ENCODE peak calls at places on chromosomes 11 and 22, in seven cellular contexts. V is A549, S is tibial nerve, H is adrenal gland, C is HCT116, I is sigmoid colon, K is prostate gland. L is an unnamed sample.
A peak's percentile ranks its signal among the peaks of the same experiment; 100 is the strongest.

GRCh38 chr22:46030241-46030880 is 53.4 kb upstream of the WNT7B start:
- DNase-seq in I (peak; percentile 65), H (no peak), K (no peak), S (no peak), C (no peak), V (no peak), L (peak; percentile 10)

GRCh38 chr11:91160661-91161060 is 937.8 kb upstream of the CHORDC1 start:
- DNase-seq in V (no peak), C (no peak), S (no peak), H (no peak), K (no peak), I (no peak), L (no peak)

GRCh38 chr11:27716850-27717249 is 16.6 kb upstream of the BDNF start:
- DNase-seq in V (no peak), H (no peak), C (no peak), I (no peak), K (no peak), S (no peak), L (no peak)

GRCh38 chr11:117796456-117797428 is at the start of gene DSCAML1:
- DNase-seq in S (no peak), C (no peak), H (peak; percentile 10), K (no peak), V (peak; percentile 53), I (no peak), L (peak; percentile 49)

GRCh38 chr11:116454951-116455350 is 317.8 kb downstream of the BUD13 start:
- DNase-seq in H (no peak), K (no peak), C (no peak), V (no peak), I (no peak), S (no peak), L (no peak)

GRCh38 chr11:65787649-65788622 is 1.1 kb downstream of the OVOL1 start:
- DNase-seq in H (no peak), C (no peak), S (no peak), V (no peak), K (no peak), I (no peak), L (peak; percentile 37)

GRCh38 chr11:119901657-119902577 is 172.9 kb upstream of the NECTIN1 start:
- DNase-seq in V (no peak), S (no peak), I (no peak), C (no peak), K (no peak), H (no peak), L (no peak)

GRCh38 chr22:19679476-19680099 is 34.7 kb upstream of the SEPTIN5 start:
- DNase-seq in I (peak; percentile 75), H (peak; percentile 39), K (no peak), V (peak; percentile 7), S (peak; percentile 44), C (no peak), L (peak; percentile 23)

GRCh38 chr11:13859986-13860385 is 102.5 kb upstream of the SPON1 start:
- DNase-seq in C (no peak), K (no peak), S (no peak), V (no peak), I (no peak), H (no peak), L (no peak)

GRCh38 chr11:441418-442274 is at the start of gene ANO9:
- DNase-seq in K (peak; percentile 61), V (no peak), C (no peak), I (no peak), S (no peak), H (no peak), L (peak; percentile 83)

GRCh38 chr11:67345247-67345948 is 7.9 kb downstream of the POLD4 start:
- DNase-seq in I (no peak), S (no peak), K (peak; percentile 43), H (no peak), C (no peak), V (no peak), L (no peak)

GRCh38 chr11:86370922-86371614 is 3.6 kb upstream of the CCDC81 start:
- DNase-seq in V (no peak), K (peak; percentile 24), H (no peak), I (no peak), S (no peak), C (no peak), L (peak; percentile 4)

GRCh38 chr11:124094731-124095130 is 20.5 kb upstream of the VWA5A start:
- DNase-seq in S (no peak), C (no peak), H (no peak), V (no peak), K (no peak), I (no peak), L (no peak)

GRCh38 chr11:131025020-131025419 is 108.7 kb upstream of the SNX19 start:
- DNase-seq in S (no peak), K (no peak), H (peak; percentile 22), I (no peak), V (peak; percentile 5), C (no peak), L (no peak)

GRCh38 chr11:12854297-12854661 is 154.8 kb upstream of the RASSF10 start:
- DNase-seq in K (no peak), C (no peak), S (no peak), I (no peak), H (no peak), V (no peak), L (no peak)

GRCh38 chr11:2919837-2920236 is 9.4 kb downstream of the PHLDA2 start:
- DNase-seq in S (no peak), K (no peak), I (no peak), V (no peak), H (no peak), C (no peak), L (no peak)
- H3K27ac ChIP-seq in S (no peak overlapping the region), K (no peak overlapping the region), I (no peak overlapping the region), V (no peak overlapping the region), H (no peak overlapping the region), C (no peak overlapping the region), L (no peak overlapping the region)

GRCh38 chr22:37241351-37242142 is 2.5 kb downstream of the RAC2 start:
- DNase-seq in H (no peak), C (no peak), V (no peak), K (no peak), S (no peak), I (no peak), L (no peak)

GRCh38 chr22:37243402-37244113 is 511 bp downstream of the RAC2 start:
- DNase-seq in I (no peak), V (no peak), K (no peak), C (no peak), H (no peak), S (no peak), L (no peak)

GRCh38 chr22:37240941-37241320 is 3.1 kb downstream of the RAC2 start:
- DNase-seq in H (no peak), S (no peak), K (no peak), C (no peak), V (no peak), I (no peak), L (no peak)

GRCh38 chr22:37244114-37244921 is at the start of gene RAC2:
- DNase-seq in S (peak; percentile 45), H (peak; percentile 51), I (peak; percentile 72), V (no peak), K (no peak), C (peak; percentile 51), L (peak; percentile 70)

DNA sequence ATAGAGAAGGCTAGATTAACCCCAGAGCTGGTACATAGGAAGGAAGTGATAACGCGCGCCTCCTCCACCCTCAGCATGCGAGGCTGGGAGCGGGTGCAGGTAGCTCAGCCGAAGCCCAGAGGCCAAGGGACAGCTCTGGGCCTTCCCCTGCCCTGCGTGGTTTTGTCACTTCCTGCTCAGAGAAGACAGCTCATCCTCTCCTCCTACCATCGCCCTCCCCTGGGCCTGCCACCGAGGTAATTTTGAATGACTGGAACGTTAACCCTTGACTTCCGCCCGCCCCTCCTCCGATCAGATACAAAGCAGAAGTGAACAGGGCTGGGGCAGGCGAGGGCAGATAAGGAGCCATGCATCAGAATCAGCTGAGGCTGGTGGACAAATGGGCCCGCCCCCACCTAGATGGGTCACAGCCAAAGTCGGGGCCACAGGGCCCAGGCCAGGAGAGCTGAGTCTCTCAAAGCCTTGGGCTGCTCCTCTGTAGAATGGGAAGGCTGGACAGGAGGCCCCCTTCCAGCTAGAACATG is 1.6 kb downstream of the RAC2 start:
- DNase-seq in V (no peak), K (no peak), H (peak; percentile 48), I (peak; percentile 73), C (no peak), S (no peak), L (peak; percentile 28)
- TF ChIP-seq POLR2A in V (no peak), K (no peak), H (no peak), I (no peak), C (no peak), S (no peak), L (no peak)

DNA sequence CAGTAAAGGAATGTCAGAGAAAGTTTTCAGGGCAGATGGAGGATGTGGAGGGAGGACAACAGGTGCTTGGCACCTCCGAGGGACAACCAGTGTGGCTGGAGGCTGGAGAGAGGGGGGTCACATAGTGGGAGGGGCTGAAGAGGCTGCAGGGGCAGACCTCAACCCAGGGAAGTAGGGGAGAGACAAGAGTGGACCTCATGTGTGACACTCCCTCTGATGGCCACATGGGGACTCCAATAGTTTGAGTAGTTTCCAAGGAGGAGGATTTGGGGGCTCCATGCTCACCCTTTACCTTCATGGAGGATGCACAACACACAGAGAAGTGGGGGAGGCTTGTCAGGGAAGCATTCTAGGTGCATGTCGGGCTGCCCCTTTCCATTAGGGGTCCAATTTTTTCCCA is 35.1 kb upstream of the ASPHD2 start:
- DNase-seq in V (no peak), C (no peak), S (no peak), K (no peak), H (no peak), I (no peak), L (no peak)
- TF ChIP-seq CTCF in V (no peak), C (no peak), S (no peak), K (no peak), H (no peak), I (no peak), L (no peak)

GRCh38 chr11:63564056-63564784 is 1.0 kb upstream of the PLAAT2 start:
- DNase-seq in K (no peak), H (no peak), I (peak; percentile 22), C (no peak), V (no peak), S (no peak), L (no peak)
- H3K27ac ChIP-seq in K (no peak overlapping the region), H (no peak overlapping the region), I (no peak overlapping the region), C (no peak overlapping the region), V (peak overlapping the region; percentile 85), S (peak overlapping the region; percentile 50), L (no peak overlapping the region)

DNA sequence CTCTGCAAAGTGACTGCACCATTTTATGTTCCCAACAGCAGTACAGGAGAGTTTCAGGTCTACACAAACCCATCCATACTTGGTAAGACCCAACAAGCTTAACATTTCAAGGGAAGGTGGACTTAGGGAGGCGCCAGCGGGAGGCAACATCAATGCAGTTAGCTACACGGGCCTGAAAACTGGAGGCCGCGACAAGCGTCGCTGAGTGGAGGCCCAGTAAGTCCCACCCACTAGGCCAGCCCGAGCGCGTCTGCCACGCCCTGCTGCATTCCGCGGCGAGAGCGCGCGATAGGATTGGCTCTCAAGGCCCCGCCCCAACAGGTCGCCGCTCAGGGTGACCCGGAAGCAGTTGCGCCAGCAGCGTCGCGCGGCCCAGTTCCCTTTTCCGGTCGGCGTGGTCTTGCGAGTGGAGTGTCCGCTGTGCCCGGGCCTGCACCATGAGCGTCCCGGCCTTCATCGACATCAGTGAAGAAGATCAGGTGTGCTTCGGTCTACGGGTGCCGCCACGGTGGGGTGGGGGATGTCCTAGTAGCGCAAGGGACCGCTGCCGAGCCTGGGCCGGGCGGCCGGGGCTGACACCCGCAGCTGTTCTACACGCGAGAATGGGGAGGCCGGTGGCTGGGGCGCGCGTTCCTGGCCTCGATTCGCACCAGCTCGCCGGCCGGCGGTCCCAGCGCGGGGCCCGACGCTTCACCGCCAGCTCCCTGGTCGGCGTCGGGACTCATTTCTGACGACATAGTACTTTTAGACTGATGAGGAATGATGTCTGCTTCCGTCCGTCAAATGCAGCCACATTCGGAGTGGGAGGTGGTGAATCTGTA is at the start of gene EIF3M:
- DNase-seq in V (peak; percentile 72), I (peak; percentile 98), K (peak; percentile 94), C (peak; percentile 93), H (peak; percentile 97), S (peak; percentile 92), L (peak; percentile 96)
- TF ChIP-seq POLR2A in V (peak; percentile 87), I (peak; percentile 65), K (peak; percentile 48), C (peak; percentile 84), H (peak; percentile 70), S (no peak), L (peak; percentile 91)